ENCODE peak calls at places on chromosomes 5 and 9, in six cellular contexts. P is GM12891, C is HepG2, I is H1, T is K562, Y is GM12878. N is an unnamed sample.
A peak's percentile ranks its signal among the peaks of the same experiment; 100 is the strongest.

GRCh38 chr5:63603001-63603400 is 359.2 kb downstream of the HTR1A start:
- DNase-seq in P (no peak), C (no peak), I (no peak), T (no peak), Y (no peak), N (no peak)

GRCh38 chr9:133113928-133114351 is 7.1 kb downstream of the RALGDS start:
- DNase-seq in P (no peak), C (no peak), I (no peak), T (no peak), Y (no peak), N (no peak)

GRCh38 chr5:138180183-138180782 is 1.4 kb downstream of the KIF20A start:
- DNase-seq in P (no peak), C (peak; percentile 73), I (no peak), T (peak; percentile 58), Y (peak; percentile 62), N (no peak)

GRCh38 chr5:142821733-142822487 is 51.7 kb downstream of the ARHGAP26 start:
- DNase-seq in P (no peak), C (peak; percentile 85), I (no peak), T (no peak), Y (no peak), N (no peak)

GRCh38 chr5:120545007-120545406 is 80.9 kb downstream of the PRR16 start:
- DNase-seq in P (no peak), C (no peak), I (no peak), T (no peak), Y (no peak), N (no peak)

GRCh38 chr9:88775559-88775958 is 215.7 kb upstream of the S1PR3 start:
- DNase-seq in P (no peak), C (no peak), I (no peak), T (no peak), Y (no peak), N (no peak)

GRCh38 chr5:53469946-53470687 is 10.3 kb upstream of the FST start:
- DNase-seq in P (no peak), C (no peak), I (no peak), T (no peak), Y (no peak), N (no peak)

GRCh38 chr9:85163415-85163814 is 493.9 kb downstream of the NTRK2 start:
- DNase-seq in P (no peak), C (no peak), I (no peak), T (no peak), Y (no peak), N (no peak)

GRCh38 chr5:107217721-107218130 is 453.0 kb downstream of the EFNA5 start:
- DNase-seq in P (no peak), C (no peak), I (no peak), T (no peak), Y (no peak), N (no peak)

GRCh38 chr9:93086445-93087224 is 9.4 kb upstream of the CARD19 start:
- DNase-seq in P (no peak), C (no peak), I (no peak), T (no peak), Y (no peak), N (no peak)

GRCh38 chr5:86679529-86679928 is 61.8 kb downstream of the COX7C start:
- DNase-seq in P (peak; percentile 1), C (peak; percentile 45), I (no peak), T (peak; percentile 41), Y (no peak), N (no peak)

GRCh38 chr9:27361401-27361953 is 64.5 kb upstream of the EQTN start:
- DNase-seq in P (no peak), C (no peak), I (no peak), T (no peak), Y (no peak), N (no peak)

GRCh38 chr9:127561491-127562270 is 50.4 kb upstream of the STXBP1 start:
- DNase-seq in P (no peak), C (no peak), I (no peak), T (peak; percentile 83), Y (no peak), N (no peak)

GRCh38 chr9:95788486-95789110 is 86.9 kb upstream of the ERCC6L2 start:
- DNase-seq in P (no peak), C (no peak), I (peak; percentile 26), T (no peak), Y (no peak), N (no peak)

GRCh38 chr9:95796029-95796428 is 79.5 kb upstream of the ERCC6L2 start:
- DNase-seq in P (no peak), C (no peak), I (no peak), T (no peak), Y (no peak), N (no peak)

GRCh38 chr9:95791695-95792094 is 83.8 kb upstream of the ERCC6L2 start:
- DNase-seq in P (no peak), C (no peak), I (no peak), T (no peak), Y (no peak), N (no peak)

DNA sequence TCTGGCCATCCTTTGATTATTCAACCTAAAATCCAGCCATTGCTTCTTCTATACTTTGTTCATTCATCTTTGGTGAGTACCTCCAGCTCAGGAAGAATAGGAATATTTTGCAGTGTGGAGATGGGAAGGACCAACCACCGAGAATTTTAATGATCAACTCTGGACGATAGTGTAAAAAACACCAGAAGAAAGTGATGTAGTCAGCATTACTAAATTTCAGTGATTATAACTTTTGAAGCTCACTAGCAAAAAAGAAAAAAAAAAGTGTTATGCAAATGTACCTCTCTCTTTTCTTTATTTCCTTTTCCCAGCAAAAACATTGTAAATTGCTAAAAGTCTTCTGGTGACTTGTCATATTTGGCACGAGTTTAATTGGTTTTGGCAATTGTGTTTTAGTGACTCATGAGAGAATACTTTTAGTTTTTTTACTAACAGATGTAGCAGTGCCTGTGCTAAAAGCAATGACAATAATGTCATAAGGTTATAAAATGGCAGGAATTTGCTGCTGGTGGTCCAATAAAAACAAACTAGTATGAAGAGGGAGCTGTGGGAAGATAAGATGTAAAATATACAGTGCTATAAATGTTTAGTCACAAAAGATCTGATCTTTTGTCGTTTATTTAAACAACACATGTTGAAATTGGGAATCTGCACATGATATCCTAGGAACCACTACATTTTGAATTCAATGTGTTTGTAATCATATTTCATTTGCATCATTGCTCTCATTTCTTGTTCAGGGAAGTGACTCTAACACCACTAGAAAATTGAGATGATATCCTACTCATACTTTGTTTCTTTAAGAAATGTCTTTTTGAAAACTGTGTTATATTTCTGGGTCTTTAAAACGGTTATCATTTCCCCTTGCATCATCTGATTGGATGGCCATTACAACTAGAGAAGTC is 81.3 kb upstream of the ERCC6L2 start:
- DNase-seq in P (no peak), C (no peak), I (no peak), T (no peak), Y (no peak), N (no peak)
- TF ChIP-seq POLR2AphosphoS5 in P (no peak), C (no peak), I (no peak), T (no peak), Y (no peak), N (no peak)

DNA sequence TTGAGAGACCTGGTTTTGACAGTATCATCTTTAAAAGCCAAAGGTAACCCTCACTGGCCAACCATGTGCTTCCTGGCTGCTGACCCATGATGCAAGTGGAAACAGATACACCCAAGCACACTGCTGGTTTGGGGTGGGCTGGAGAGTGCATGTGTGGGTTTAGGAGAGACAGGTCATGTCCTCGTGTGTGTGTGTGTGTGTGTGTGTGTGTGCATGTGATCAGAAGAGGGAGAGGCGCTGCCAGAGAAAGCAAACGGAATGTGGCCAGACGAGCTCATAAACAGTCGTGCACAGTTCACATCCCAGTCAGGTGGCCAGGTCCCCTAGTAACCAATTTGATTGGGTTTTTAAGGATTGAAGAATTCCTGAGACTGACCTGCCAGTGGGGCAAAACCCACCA is 112.8 kb upstream of the ICE1 start:
- DNase-seq in P (no peak), C (no peak), I (no peak), T (no peak), Y (no peak), N (no peak)
- TF ChIP-seq TAF1 in P (no peak), C (no peak), I (no peak), T (no peak), Y (no peak), N (no peak)

GRCh38 chr9:6014668-6015270 is 655 bp downstream of the RANBP6 start:
- DNase-seq in P (no peak), C (peak; percentile 22), I (no peak), T (peak; percentile 26), Y (no peak), N (no peak)

GRCh38 chr9:6015278-6016157 is at the start of gene RANBP6:
- DNase-seq in P (peak; percentile 73), C (peak; percentile 74), I (peak; percentile 94), T (peak; percentile 87), Y (peak; percentile 51), N (peak; percentile 72)
- TF ChIP-seq POLR2A in P (peak; percentile 82), C (peak; percentile 78), I (peak; percentile 80), T (peak; percentile 83), Y (peak; percentile 86), N (peak; percentile 79)

GRCh38 chr9:126398403-126399058 is 71.9 kb downstream of the MVB12B start:
- DNase-seq in P (peak; percentile 70), C (peak; percentile 37), I (peak; percentile 97), T (peak; percentile 76), Y (no peak), N (peak; percentile 67)
- TF ChIP-seq POLR2AphosphoS5 in P (no peak), C (no peak), I (no peak), T (no peak), Y (no peak), N (no peak)

GRCh38 chr9:129319938-129320481 is 141.9 kb upstream of the IER5L start:
- DNase-seq in P (no peak), C (no peak), I (no peak), T (peak; percentile 2), Y (no peak), N (no peak)
- TF ChIP-seq TAF1 in P (no peak), C (no peak), I (no peak), T (no peak), Y (no peak), N (no peak)

N was measured in GM12892.